ENCODE peak calls at places on chromosomes 16 and 17, in six cellular contexts. Z is A549; D is heart right ventricle; C is heart left ventricle; R is psoas muscle; S is CD8-positive, alpha-beta T cell. O is an unnamed sample.

GRCh38 chr17:21294321-21295035 is 10.0 kb downstream of the MAP2K3 start:
- DNase-seq in D (no peak), R (peak; percentile 9), S (no peak), C (no peak), Z (no peak), O (no peak)

GRCh38 chr17:36002631-36003030 is 1.3 kb upstream of the CCL15 start:
- DNase-seq in C (no peak), R (no peak), S (no peak), Z (no peak), D (no peak), O (no peak)

GRCh38 chr16:51544850-51545467 is 393.9 kb upstream of the SALL1 start:
- DNase-seq in R (no peak), Z (no peak), D (no peak), C (no peak), S (no peak), O (no peak)

GRCh38 chr16:379183-379960 is 2.4 kb downstream of the PGAP6 start:
- DNase-seq in R (no peak), Z (no peak), D (no peak), C (no peak), S (no peak), O (no peak)

GRCh38 chr17:45222273-45222993 is 748 bp downstream of the FMNL1 start:
- DNase-seq in D (no peak), Z (no peak), C (peak; percentile 27), S (no peak), R (no peak), O (no peak)

GRCh38 chr17:75237100-75238014 is 24.0 kb downstream of the GGA3 start:
- DNase-seq in D (no peak), Z (no peak), R (peak; percentile 61), C (peak; percentile 51), S (no peak), O (no peak)

GRCh38 chr16:75341934-75342811 is 90.7 kb upstream of the BCAR1 start:
- DNase-seq in C (no peak), Z (peak; percentile 6), S (no peak), R (no peak), D (no peak), O (no peak)

GRCh38 chr16:17228708-17229055 is 242.1 kb downstream of the XYLT1 start:
- DNase-seq in C (no peak), D (no peak), Z (no peak), R (no peak), S (no peak), O (no peak)

GRCh38 chr16:67249762-67250327 is 1.1 kb downstream of the SLC9A5 start:
- DNase-seq in R (peak; percentile 5), S (no peak), D (no peak), C (peak; percentile 18), Z (no peak), O (peak; percentile 50)

GRCh38 chr17:343211-343610 is 9.4 kb downstream of the RPH3AL start:
- DNase-seq in D (no peak), C (no peak), Z (no peak), R (no peak), S (no peak), O (peak; percentile 52)

GRCh38 chr16:27240948-27241531 is 27.5 kb downstream of the NSMCE1 start:
- DNase-seq in C (peak; percentile 52), S (no peak), Z (no peak), D (no peak), R (no peak), O (peak; percentile 59)

GRCh38 chr17:62781356-62781755 is 26.8 kb downstream of the MARCHF10 start:
- DNase-seq in C (no peak), S (no peak), D (no peak), R (no peak), Z (no peak), O (no peak)

GRCh38 chr17:64259922-64260321 is 3.1 kb downstream of the TEX2 start:
- DNase-seq in R (no peak), D (no peak), Z (no peak), C (no peak), S (no peak), O (no peak)

GRCh38 chr16:48101069-48101674 is 54.6 kb downstream of the ABCC12 start:
- DNase-seq in S (no peak), C (no peak), R (no peak), Z (no peak), D (no peak), O (no peak)

GRCh38 chr16:86343733-86344585 is 166.4 kb upstream of the FOXF1 start:
- DNase-seq in S (no peak), C (no peak), D (no peak), Z (no peak), R (no peak), O (peak; percentile 86)

GRCh38 chr17:72614871-72615626 is 477.4 kb downstream of the SLC39A11 start:
- DNase-seq in Z (peak; percentile 95), S (no peak), D (no peak), C (no peak), R (no peak), O (no peak)

GRCh38 chr16:695355-696089 is 5.3 kb upstream of the WDR24 start:
- DNase-seq in C (no peak), D (no peak), R (peak; percentile 42), Z (peak; percentile 78), S (peak; percentile 41), O (no peak)

GRCh38 chr16:4601317-4602186 is 13.1 kb downstream of the UBALD1 start:
- DNase-seq in D (no peak), Z (no peak), R (no peak), S (no peak), C (no peak), O (peak; percentile 86)

GRCh38 chr17:2406903-2407790 is 6.3 kb upstream of the MNT start:
- DNase-seq in C (peak; percentile 81), D (peak; percentile 51), Z (peak; percentile 89), R (peak; percentile 71), S (no peak), O (peak; percentile 87)

GRCh38 chr17:38540514-38540913 is 65.2 kb downstream of the SRCIN1 start:
- DNase-seq in Z (no peak), C (peak; percentile 4), S (no peak), D (no peak), R (no peak), O (no peak)

GRCh38 chr16:88943131-88943664 is 33.8 kb downstream of the CBFA2T3 start:
- DNase-seq in C (no peak), Z (no peak), D (no peak), S (no peak), R (no peak), O (no peak)

GRCh38 chr16:9077001-9077809 is 14.2 kb upstream of the HAPSTR1 start:
- DNase-seq in C (no peak), Z (peak; percentile 79), R (no peak), D (no peak), S (no peak), O (no peak)

GRCh38 chr16:79605999-79606398 is 5.5 kb upstream of the MAF start:
- DNase-seq in D (no peak), R (no peak), S (no peak), Z (peak; percentile 16), C (no peak), O (no peak)

GRCh38 chr17:72185571-72185970 is 64.8 kb downstream of the SOX9 start:
- DNase-seq in D (peak; percentile 46), C (peak; percentile 68), R (peak; percentile 19), S (no peak), Z (no peak), O (no peak)

GRCh38 chr17:13727441-13728171 is 125.9 kb upstream of the HS3ST3A1 start:
- DNase-seq in C (no peak), S (no peak), D (no peak), Z (no peak), R (no peak), O (no peak)

GRCh38 chr17:67995568-67996191 is 589 bp downstream of the C17orf58 start:
- DNase-seq in C (no peak), S (no peak), D (peak; percentile 48), R (peak; percentile 36), Z (no peak), O (peak; percentile 72)

GRCh38 chr17:622356-622755 is 92.3 kb downstream of the VPS53 start:
- DNase-seq in D (no peak), Z (peak; percentile 66), R (no peak), S (no peak), C (no peak), O (no peak)

GRCh38 chr16:5615868-5616642 is 518.5 kb upstream of the EEF2KMT start:
- DNase-seq in D (peak; percentile 28), Z (peak; percentile 58), C (peak; percentile 38), S (no peak), R (peak; percentile 14), O (peak; percentile 66)

GRCh38 chr16:31038993-31039392 is 5.6 kb downstream of the STX4 start:
- DNase-seq in S (no peak), D (no peak), C (no peak), Z (no peak), R (no peak), O (no peak)
- TF ChIP-seq CTCF in S (no peak), D (no peak), C (no peak), Z (no peak), R (no peak), O (no peak)

DNA sequence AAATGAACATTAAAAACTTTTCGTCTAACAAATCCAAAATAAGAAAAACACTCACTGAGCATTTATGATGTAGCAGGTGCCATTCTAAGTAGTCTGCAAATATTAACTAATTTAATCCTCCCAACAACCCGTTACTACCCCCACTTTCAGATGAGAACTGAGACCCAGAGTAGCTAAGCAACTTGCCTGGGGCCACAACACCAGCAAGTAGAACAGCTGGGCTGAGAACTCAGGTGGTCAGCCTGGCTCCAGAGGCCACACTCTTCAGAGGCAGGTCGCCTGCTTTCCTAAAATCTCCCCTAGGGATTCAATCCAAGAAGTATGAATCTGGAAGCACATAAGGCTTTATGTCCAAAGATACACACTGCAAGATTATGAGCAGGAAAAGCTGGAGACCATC is 6.2 kb downstream of the MBTPS1 start:
- DNase-seq in D (no peak), R (no peak), Z (no peak), S (no peak), C (no peak), O (no peak)
- H3K4me3 ChIP-seq in D (no peak overlapping the region), R (no peak overlapping the region), Z (no peak overlapping the region), S (no peak overlapping the region), C (no peak overlapping the region), O (no peak overlapping the region)

GRCh38 chr16:29806096-29806579 is at the start of gene MAZ:
- DNase-seq in C (no peak), S (no peak), Z (peak; percentile 96), R (peak; percentile 82), D (no peak), O (no peak)
- H3K4me1 ChIP-seq in C (peaks cover 42% of the 10 kb centered on the region), S (peaks cover 48% of the 10 kb centered on the region), Z (peaks cover 44% of the 10 kb centered on the region), R (peaks cover 49% of the 10 kb centered on the region), D (peaks cover 46% of the 10 kb centered on the region), O (no peaks in the 10 kb centered on the region)

GRCh38 chr17:9905902-9906301 is 831 bp upstream of the RCVRN start:
- DNase-seq in R (peak; percentile 54), D (peak; percentile 51), Z (peak; percentile 64), S (no peak), C (no peak), O (no peak)
- TF ChIP-seq CTCF in R (no peak), D (peak; percentile 68), Z (peak; percentile 38), S (peak; percentile 31), C (peak; percentile 54), O (peak; percentile 37)

O was measured in sigmoid colon.